ENCODE peak calls at places on chromosome 13, in eight cellular contexts. T, G, W, H, L, R, M and E are unnamed samples.

GRCh38 chr13:38308736-38309135 is 40.9 kb upstream of the UFM1 start:
- DNase-seq in G (no peak), L (no peak), M (peak), R (peak), T (no peak), W (peak), H (no peak), E (no peak)

GRCh38 chr13:21385710-21386109 is 73.4 kb downstream of the ZDHHC20 start:
- DNase-seq in L (no peak), G (no peak), R (no peak), T (no peak), W (no peak), M (no peak), H (no peak), E (no peak)

GRCh38 chr13:27997904-27998522 is 9.5 kb upstream of the URAD start:
- DNase-seq in T (no peak), R (peak), M (peak), H (peak), L (no peak), W (no peak), G (peak), E (no peak)

GRCh38 chr13:80473695-80474094 is 132.8 kb upstream of the SPRY2 start:
- DNase-seq in M (peak), R (peak), G (no peak), H (no peak), T (no peak), W (no peak), L (no peak), E (no peak)

GRCh38 chr13:77751513-77752456 is 54.3 kb downstream of the SLAIN1 start:
- DNase-seq in R (peak), H (no peak), W (peak), L (no peak), T (no peak), M (peak), G (peak), E (no peak)

GRCh38 chr13:85503797-85504196 is 295.4 kb downstream of the SLITRK6 start:
- DNase-seq in L (no peak), W (no peak), T (no peak), R (peak), M (no peak), G (no peak), H (no peak), E (no peak)

GRCh38 chr13:40272776-40273139 is 393.7 kb downstream of the FOXO1 start:
- DNase-seq in R (peak), W (no peak), M (peak), G (no peak), T (no peak), L (no peak), H (no peak), E (no peak)

GRCh38 chr13:99908129-99908805 is 63.3 kb downstream of the ZIC5 start:
- DNase-seq in H (no peak), W (no peak), R (no peak), G (no peak), L (no peak), T (no peak), M (peak), E (no peak)

GRCh38 chr13:75669706-75670105 is 33.6 kb downstream of the LMO7 start:
- DNase-seq in W (no peak), R (no peak), M (no peak), H (no peak), T (no peak), G (no peak), L (no peak), E (no peak)

GRCh38 chr13:20093946-20094345 is 66.9 kb downstream of the GJA3 start:
- DNase-seq in H (no peak), M (no peak), L (no peak), R (no peak), T (no peak), G (no peak), W (no peak), E (no peak)

DNA sequence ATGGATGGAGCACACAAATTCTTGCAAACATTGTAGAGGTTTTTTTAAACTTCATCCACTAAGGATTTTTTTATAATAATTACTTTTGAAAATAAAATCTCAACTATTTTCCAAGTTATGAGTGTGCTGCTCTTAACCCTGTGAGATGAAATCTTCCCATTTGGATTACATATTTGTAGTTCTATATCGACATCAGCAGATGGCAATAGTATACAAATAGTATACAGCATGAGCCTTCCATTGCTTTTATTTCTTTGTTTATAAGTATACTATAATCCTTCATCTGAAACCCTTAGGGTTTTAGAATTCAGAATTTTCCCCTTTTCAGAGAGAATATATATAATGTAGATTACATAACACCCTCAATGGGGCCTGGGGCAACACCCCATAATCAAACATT is 70.5 kb downstream of the GJA3 start:
- DNase-seq in W (no peak), G (no peak), M (peak), H (no peak), R (peak), L (no peak), T (no peak), E (no peak)
- TF ChIP-seq CTCF in W (peak), G (peak), M (no peak), H (no peak), R (no peak), L (no peak), T (no peak), E (no peak)

DNA sequence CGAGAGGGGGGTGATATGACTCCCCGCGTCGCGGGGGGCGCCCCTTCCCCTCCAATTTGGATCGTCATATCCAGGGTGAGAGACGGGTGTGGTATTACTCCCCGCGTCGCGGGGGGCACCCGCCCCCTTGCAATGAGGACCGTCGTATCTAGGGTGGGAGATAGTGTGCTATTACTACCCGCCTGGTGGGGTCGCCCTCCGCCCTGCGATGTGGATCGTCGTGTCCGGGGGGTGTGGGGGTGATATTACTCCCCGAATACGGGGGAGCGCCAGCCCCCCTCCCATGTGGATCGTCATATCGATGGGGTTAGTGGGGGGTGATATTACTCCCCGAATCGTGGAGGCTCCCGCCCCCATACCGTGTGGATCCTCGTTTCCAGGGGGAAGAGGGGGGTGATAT is 29.2 kb upstream of the RGCC start:
- DNase-seq in M (no peak), H (no peak), T (peak), G (peak), R (no peak), W (no peak), L (peak), E (peak)
- TF ChIP-seq CTCF in M (no peak), H (no peak), T (peak), G (peak), R (no peak), W (no peak), L (peak), E (no peak)

GRCh38 chr13:93116809-93117208 is 109.8 kb upstream of the GPC6 start:
- DNase-seq in G (peak), H (no peak), L (no peak), T (no peak), M (peak), W (no peak), R (no peak), E (no peak)
- TF ChIP-seq CTCF in G (peak), H (no peak), L (no peak), T (no peak), M (no peak), W (no peak), R (no peak), E (no peak)

GRCh38 chr13:113967206-113967720 is 6.6 kb downstream of the C13orf46 start:
- DNase-seq in L (peak), R (no peak), W (no peak), M (no peak), T (no peak), H (peak), G (no peak), E (no peak)

GRCh38 chr13:113969311-113969972 is 4.4 kb downstream of the C13orf46 start:
- DNase-seq in T (no peak), R (no peak), W (no peak), H (no peak), G (no peak), L (peak), M (no peak), E (no peak)

GRCh38 chr13:113967729-113968462 is 6.0 kb downstream of the C13orf46 start:
- DNase-seq in R (no peak), W (no peak), T (no peak), G (no peak), L (peak), M (no peak), H (no peak), E (no peak)

GRCh38 chr13:113969973-113970611 is 3.8 kb downstream of the C13orf46 start:
- DNase-seq in M (no peak), T (no peak), R (peak), H (no peak), W (no peak), G (no peak), L (peak), E (no peak)

GRCh38 chr13:113968463-113969310 is 5.2 kb downstream of the C13orf46 start:
- DNase-seq in W (no peak), R (no peak), T (no peak), H (no peak), G (no peak), L (peak), M (no peak), E (no peak)
- TF ChIP-seq CTCF in W (peak), R (no peak), T (no peak), H (no peak), G (no peak), L (no peak), M (no peak), E (no peak)

GRCh38 chr13:44435142-44435982 is 61.7 kb downstream of the SERP2 start:
- DNase-seq in T (peak), G (peak), R (peak), W (peak), H (peak), M (peak), L (peak), E (peak)

GRCh38 chr13:44434441-44435141 is 61.0 kb downstream of the SERP2 start:
- DNase-seq in R (no peak), H (no peak), G (no peak), M (no peak), L (no peak), W (no peak), T (no peak), E (no peak)

GRCh38 chr13:44437356-44438233 is 64.0 kb downstream of the SERP2 start:
- DNase-seq in W (no peak), H (no peak), M (peak), T (no peak), L (no peak), R (peak), G (peak), E (peak)

GRCh38 chr13:44438234-44438579 is 64.6 kb downstream of the SERP2 start:
- DNase-seq in G (no peak), W (no peak), L (no peak), T (no peak), R (no peak), M (no peak), H (no peak), E (no peak)

DNA sequence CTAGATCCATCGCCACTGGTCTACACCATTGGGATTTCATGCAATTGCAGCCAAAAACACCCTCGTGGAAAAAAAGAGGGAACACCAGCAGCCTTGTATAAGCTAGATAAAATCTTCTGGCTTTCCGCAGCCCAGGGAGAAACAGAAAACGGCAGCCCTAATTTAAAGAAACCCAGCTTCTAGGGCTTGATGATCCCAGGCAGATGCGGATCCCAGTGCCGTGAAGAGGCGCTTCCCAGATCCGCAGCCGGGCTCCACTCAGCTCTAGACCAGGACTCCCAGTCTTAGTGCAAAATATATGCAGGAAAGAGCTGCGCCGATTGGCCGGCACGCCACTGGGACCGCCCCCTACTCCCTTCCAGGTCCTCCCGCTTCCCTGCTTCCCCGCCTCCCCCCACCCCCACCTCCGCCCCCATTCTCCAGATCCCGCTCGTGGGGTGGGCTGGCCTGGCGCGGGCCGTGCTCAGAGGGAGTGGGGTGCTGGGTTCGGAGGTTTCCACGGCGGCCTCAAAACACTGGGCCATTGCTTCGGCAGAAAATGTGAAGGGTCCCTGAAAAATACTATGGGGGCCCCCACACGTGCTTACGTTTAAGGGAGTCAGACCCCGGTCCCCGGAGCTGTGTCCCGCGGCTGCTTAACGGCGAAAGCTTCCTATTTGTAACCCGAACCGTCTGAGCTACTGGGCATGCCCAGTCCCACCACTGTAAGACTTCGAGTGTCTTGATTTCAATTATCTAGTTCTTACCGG is 63.1 kb downstream of the SERP2 start:
- DNase-seq in W (peak), T (peak), R (peak), L (peak), G (peak), M (peak), H (peak), E (peak)
- TF ChIP-seq CTCF in W (no peak), T (no peak), R (no peak), L (no peak), G (no peak), M (no peak), H (no peak), E (no peak)

GRCh38 chr13:110239280-110240120 is 67.5 kb downstream of the COL4A1 start:
- DNase-seq in L (no peak), W (no peak), M (no peak), R (peak), T (no peak), H (no peak), G (no peak), E (no peak)
- TF ChIP-seq CTCF in L (no peak), W (no peak), M (no peak), R (no peak), T (no peak), H (no peak), G (no peak), E (no peak)

DNA sequence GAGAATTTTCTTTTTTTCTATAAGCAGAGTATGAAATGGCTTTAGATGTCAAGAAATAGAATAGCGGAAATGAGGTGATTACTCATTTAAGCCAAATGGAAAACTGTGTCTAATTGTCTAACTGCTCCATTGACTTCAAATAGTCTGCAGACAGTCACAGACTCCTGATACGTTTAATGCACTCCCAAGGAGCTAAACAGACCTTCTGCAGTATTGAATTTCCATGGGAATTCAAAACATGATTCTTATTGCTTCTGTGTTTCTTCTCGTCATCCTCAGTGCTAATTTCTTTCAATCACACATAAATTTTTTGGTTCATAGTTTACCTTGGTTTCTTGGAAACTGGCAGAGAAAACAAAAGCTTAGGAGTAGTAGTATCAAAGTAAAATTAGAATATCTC is 865.2 kb upstream of the SLC10A2 start:
- DNase-seq in H (no peak), W (no peak), R (no peak), G (no peak), L (no peak), M (no peak), T (no peak), E (no peak)
- TF ChIP-seq CTCF in H (no peak), W (no peak), R (no peak), G (no peak), L (no peak), M (no peak), T (no peak), E (no peak)

GRCh38 chr13:36819811-36820140 is 754 bp downstream of the RFXAP start:
- DNase-seq in M (peak), H (no peak), G (peak), W (no peak), R (no peak), T (no peak), L (no peak), E (no peak)

GRCh38 chr13:36817996-36818395 is 1.0 kb upstream of the RFXAP start:
- DNase-seq in H (no peak), G (no peak), W (no peak), M (no peak), R (no peak), T (no peak), L (no peak), E (no peak)

GRCh38 chr13:36818483-36819063 is 449 bp upstream of the RFXAP start:
- DNase-seq in R (no peak), T (no peak), G (no peak), H (no peak), W (no peak), L (no peak), M (peak), E (no peak)

GRCh38 chr13:36820222-36820621 is 1.2 kb downstream of the RFXAP start:
- DNase-seq in G (no peak), T (peak), R (no peak), H (no peak), W (no peak), L (no peak), M (no peak), E (peak)

DNA sequence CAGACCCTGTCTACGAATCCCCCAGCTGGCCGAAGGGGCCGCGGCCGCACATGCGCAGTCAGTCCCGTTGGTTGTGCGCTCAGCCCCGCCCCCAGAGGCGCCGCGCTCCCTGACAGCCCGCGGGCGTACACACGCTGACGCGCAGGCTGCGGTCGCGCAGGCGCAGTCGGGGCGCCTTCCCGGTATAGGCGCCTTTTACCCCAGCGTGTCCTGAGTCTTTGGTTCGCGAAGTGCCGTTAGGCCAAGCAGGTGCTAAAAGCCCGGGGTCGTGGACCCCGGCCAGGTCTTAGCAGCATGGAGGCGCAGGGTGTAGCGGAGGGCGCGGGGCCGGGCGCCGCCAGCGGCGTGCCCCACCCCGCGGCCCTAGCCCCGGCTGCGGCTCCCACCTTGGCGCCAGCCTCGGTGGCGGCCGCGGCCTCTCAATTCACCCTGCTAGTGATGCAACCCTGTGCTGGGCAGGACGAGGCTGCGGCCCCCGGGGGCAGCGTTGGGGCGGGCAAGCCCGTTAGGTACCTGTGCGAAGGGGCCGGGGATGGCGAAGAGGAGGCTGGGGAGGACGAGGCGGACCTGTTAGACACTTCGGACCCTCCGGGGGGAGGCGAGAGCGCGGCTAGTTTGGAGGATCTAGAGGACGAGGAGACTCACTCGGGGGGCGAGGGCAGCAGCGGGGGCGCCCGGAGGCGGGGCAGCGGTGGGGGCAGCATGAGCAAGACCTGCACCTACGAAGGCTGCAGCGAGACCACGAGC is at the start of gene RFXAP:
- DNase-seq in T (peak), H (peak), L (peak), R (peak), G (peak), M (peak), W (peak), E (peak)
- TF ChIP-seq CTCF in T (no peak), H (no peak), L (peak), R (no peak), G (no peak), M (no peak), W (no peak), E (peak)